ENCODE peak calls at places on chromosomes 3 and 15, in seven cellular contexts. P is AG04450, W is body of pancreas, X is thyroid gland, O is heart left ventricle, K is hepatocyte, A is tibial artery. E is an unnamed sample.
A peak's percentile ranks its signal among the peaks of the same experiment; 100 is the strongest.

GRCh38 chr3:53807117-53807521 is 39.1 kb downstream of the CHDH start:
- DNase-seq in P (no peak), W (no peak), X (peak; percentile 47), O (no peak), K (no peak), A (peak; percentile 49), E (no peak)

GRCh38 chr3:118850687-118851086 is 184.0 kb downstream of the IGSF11 start:
- DNase-seq in P (no peak), W (no peak), X (no peak), O (no peak), K (no peak), A (no peak), E (no peak)

GRCh38 chr15:54102704-54103103 is 124.5 kb downstream of the UNC13C start:
- DNase-seq in P (no peak), W (no peak), X (no peak), O (no peak), K (no peak), A (no peak), E (no peak)

GRCh38 chr3:3084890-3085289 is 25.3 kb downstream of the IL5RA start:
- DNase-seq in P (no peak), W (no peak), X (no peak), O (no peak), K (no peak), A (no peak), E (no peak)

GRCh38 chr3:171284308-171285075 is 175.7 kb downstream of the TNIK start:
- DNase-seq in P (peak; percentile 89), W (peak; percentile 12), X (no peak), O (no peak), K (peak; percentile 54), A (peak; percentile 75), E (no peak)

GRCh38 chr15:31439328-31439727 is 112.7 kb downstream of the KLF13 start:
- DNase-seq in P (no peak), W (no peak), X (peak; percentile 17), O (no peak), K (no peak), A (no peak), E (peak; percentile 40)

GRCh38 chr3:72163809-72164634 is 379.1 kb upstream of the PROK2 start:
- DNase-seq in P (no peak), W (no peak), X (no peak), O (no peak), K (no peak), A (no peak), E (no peak)

GRCh38 chr3:123559040-123559861 is 25.6 kb downstream of the HACD2 start:
- DNase-seq in P (no peak), W (peak; percentile 10), X (no peak), O (no peak), K (peak; percentile 82), A (no peak), E (peak; percentile 26)

GRCh38 chr15:77942611-77943211 is 134.8 kb downstream of the TBC1D2B start:
- DNase-seq in P (no peak), W (no peak), X (no peak), O (no peak), K (no peak), A (no peak), E (no peak)

GRCh38 chr3:134846943-134847342 is 51.9 kb downstream of the EPHB1 start:
- DNase-seq in P (no peak), W (no peak), X (peak; percentile 8), O (no peak), K (peak; percentile 69), A (no peak), E (no peak)

GRCh38 chr3:119323401-119324107 is 29.4 kb downstream of the ARHGAP31 start:
- DNase-seq in P (no peak), W (peak; percentile 28), X (no peak), O (no peak), K (peak; percentile 42), A (no peak), E (no peak)

GRCh38 chr3:114666613-114667012 is 372.8 kb downstream of the TIGIT start:
- DNase-seq in P (no peak), W (no peak), X (no peak), O (no peak), K (no peak), A (no peak), E (no peak)

GRCh38 chr3:139427283-139428060 is 38.0 kb upstream of the COPB2 start:
- DNase-seq in P (peak; percentile 34), W (no peak), X (no peak), O (no peak), K (peak; percentile 91), A (no peak), E (peak; percentile 23)

GRCh38 chr3:69724722-69725435 is 14.4 kb upstream of the MITF start:
- DNase-seq in P (no peak), W (peak; percentile 53), X (no peak), O (no peak), K (peak; percentile 24), A (no peak), E (no peak)

GRCh38 chr3:62149962-62150361 is 223.4 kb downstream of the FEZF2 start:
- DNase-seq in P (peak; percentile 18), W (no peak), X (no peak), O (no peak), K (no peak), A (no peak), E (no peak)

GRCh38 chr3:152253514-152253913 is 15.2 kb upstream of the MBNL1 start:
- DNase-seq in P (no peak), W (no peak), X (no peak), O (no peak), K (no peak), A (no peak), E (no peak)

GRCh38 chr15:38650936-38651327 is 86.3 kb upstream of the RASGRP1 start:
- DNase-seq in P (no peak), W (no peak), X (no peak), O (no peak), K (no peak), A (no peak), E (no peak)

GRCh38 chr15:80991446-80991845 is 1.8 kb upstream of the MESD start:
- DNase-seq in P (no peak), W (peak; percentile 75), X (no peak), O (no peak), K (no peak), A (peak; percentile 80), E (no peak)

GRCh38 chr3:146974001-146974400 is 368.9 kb upstream of the PLSCR5 start:
- DNase-seq in P (no peak), W (no peak), X (no peak), O (no peak), K (no peak), A (no peak), E (no peak)

GRCh38 chr15:35486296-35486695 is 59.7 kb downstream of the DPH6 start:
- DNase-seq in P (no peak), W (no peak), X (no peak), O (no peak), K (no peak), A (no peak), E (no peak)
- H3K9me3 ChIP-seq in P (peaks cover 8% of the 10 kb centered on the region), W (peaks cover 18% of the 10 kb centered on the region), X (no peaks in the 10 kb centered on the region), O (peaks cover 17% of the 10 kb centered on the region), K (no peaks in the 10 kb centered on the region), A (peaks cover 6% of the 10 kb centered on the region), E (peaks cover 4% of the 10 kb centered on the region)

GRCh38 chr3:177377166-177377565 is 179.9 kb upstream of the TBL1XR1 start:
- DNase-seq in P (no peak), W (peak; percentile 57), X (peak; percentile 96), O (no peak), K (peak; percentile 12), A (no peak), E (no peak)

GRCh38 chr3:177382944-177383343 is 185.7 kb upstream of the TBL1XR1 start:
- DNase-seq in P (no peak), W (no peak), X (no peak), O (no peak), K (no peak), A (no peak), E (no peak)

GRCh38 chr3:177381070-177381469 is 183.8 kb upstream of the TBL1XR1 start:
- DNase-seq in P (no peak), W (no peak), X (no peak), O (no peak), K (no peak), A (no peak), E (no peak)

GRCh38 chr3:177378168-177378567 is 180.9 kb upstream of the TBL1XR1 start:
- DNase-seq in P (no peak), W (no peak), X (no peak), O (no peak), K (no peak), A (no peak), E (no peak)

DNA sequence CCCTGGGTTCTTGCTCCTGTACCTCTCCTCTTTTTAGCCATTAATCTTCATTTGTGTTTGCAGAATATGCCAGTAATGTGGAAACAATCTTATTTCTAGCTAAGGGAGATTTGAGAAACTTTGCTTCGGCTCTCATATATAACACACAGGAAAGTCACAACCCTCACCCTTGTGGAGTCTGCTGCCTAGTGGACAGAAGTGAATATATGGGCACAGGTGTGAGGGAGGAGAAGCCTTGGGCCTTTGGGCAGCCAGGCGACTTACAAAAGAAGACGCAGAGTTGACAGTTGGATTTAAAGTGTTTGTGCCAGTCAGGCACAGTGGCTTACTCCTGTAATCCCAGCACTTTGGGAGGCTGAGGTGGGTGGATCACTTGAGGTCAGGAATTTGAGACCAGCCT is 181.8 kb upstream of the TBL1XR1 start:
- DNase-seq in P (no peak), W (peak; percentile 54), X (no peak), O (no peak), K (no peak), A (no peak), E (no peak)
- TF ChIP-seq CTCF in P (no peak), W (peak; percentile 17), X (no peak), O (no peak), K (no peak), A (no peak), E (no peak)

DNA sequence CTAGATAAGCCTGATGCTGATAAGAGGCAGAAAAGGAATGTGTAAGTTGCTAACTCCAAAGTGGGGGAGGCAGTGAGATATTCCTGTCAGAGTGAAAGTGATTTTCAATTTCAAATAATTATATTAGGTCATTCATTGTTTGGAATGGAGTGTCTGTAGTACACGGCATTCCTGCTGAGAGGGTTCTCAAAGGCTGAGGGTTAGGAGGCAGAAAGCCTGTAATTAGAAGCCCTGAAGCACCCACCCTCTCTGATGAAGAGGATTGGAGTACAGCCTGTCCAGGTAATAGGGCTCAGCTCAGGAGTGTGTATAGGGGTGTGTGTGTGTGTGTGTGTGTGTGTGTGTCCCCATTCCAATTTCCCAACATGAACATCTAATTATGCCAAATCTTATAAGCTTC is 486.8 kb downstream of the MAGI1 start:
- DNase-seq in P (no peak), W (no peak), X (peak; percentile 15), O (no peak), K (no peak), A (no peak), E (no peak)
- H3K9me3 ChIP-seq in P (no peaks in the 10 kb centered on the region), W (no peaks in the 10 kb centered on the region), X (no peaks in the 10 kb centered on the region), O (no peaks in the 10 kb centered on the region), K (no peaks in the 10 kb centered on the region), A (no peaks in the 10 kb centered on the region), E (no peaks in the 10 kb centered on the region)

DNA sequence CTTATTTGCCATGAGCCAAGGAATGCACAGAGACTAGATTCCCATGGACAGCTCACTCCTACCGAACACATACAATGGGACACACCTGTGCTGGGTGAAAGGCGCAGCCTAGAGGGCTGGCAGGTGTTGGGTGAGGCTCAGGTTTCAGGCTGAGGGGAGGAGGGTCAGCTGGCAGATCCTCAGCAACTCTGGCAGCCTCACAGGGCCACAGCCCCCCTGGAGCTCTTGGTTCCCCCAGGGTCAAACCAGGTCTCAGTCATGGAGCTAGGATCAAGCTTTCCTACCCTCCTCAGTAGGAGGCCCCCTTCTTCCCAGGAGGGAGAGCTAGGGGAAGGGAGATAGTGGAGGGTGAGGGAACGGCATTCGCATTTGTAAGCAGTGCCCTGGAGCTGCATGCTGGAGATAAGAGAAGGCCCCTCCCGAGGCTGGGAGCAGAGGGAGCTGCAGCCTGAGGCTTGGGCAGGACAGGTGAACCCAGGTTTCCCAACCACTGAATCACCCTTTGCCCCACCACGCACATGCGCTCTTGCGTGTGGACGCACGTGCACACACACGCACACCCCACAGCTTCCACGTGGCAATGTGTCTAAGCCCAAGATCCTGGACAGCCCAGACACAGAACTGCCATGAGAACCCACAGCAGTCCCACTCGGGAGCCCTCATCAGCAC is 26.3 kb upstream of the TFRC start:
- DNase-seq in P (no peak), W (no peak), X (no peak), O (no peak), K (peak; percentile 30), A (no peak), E (no peak)
- TF ChIP-seq CTCF in P (no peak), W (no peak), X (no peak), O (no peak), K (no peak), A (no peak), E (no peak)